ENCODE peak calls at places on chromosome 5, in nine cellular contexts. One of them, this sample, is unnamed.

GRCh38 chr5:153543959-153544470 is 53.5 kb downstream of the GRIA1 start:
- DNase-seq in prostate gland: no peak
- DNase-seq in SK-N-SH: no peak
- DNase-seq in HL-60: no peak
- DNase-seq in HCT116: no peak
- DNase-seq in upper lobe of left lung: no peak
- DNase-seq in GM23338: no peak
- DNase-seq in stomach: no peak
- DNase-seq in H1: no peak
- DNase-seq in this sample: no peak

GRCh38 chr5:119166026-119166425 is 95.1 kb downstream of the DMXL1 start:
- DNase-seq in SK-N-SH: no peak
- DNase-seq in upper lobe of left lung: no peak
- DNase-seq in GM23338: peak
- DNase-seq in prostate gland: no peak
- DNase-seq in stomach: no peak
- DNase-seq in HCT116: no peak
- DNase-seq in HL-60: no peak
- DNase-seq in H1: no peak
- DNase-seq in this sample: no peak

GRCh38 chr5:176784218-176785165 is 25.9 kb upstream of the UNC5A start:
- DNase-seq in GM23338: peak
- DNase-seq in prostate gland: no peak
- DNase-seq in HCT116: peak
- DNase-seq in stomach: no peak
- DNase-seq in HL-60: no peak
- DNase-seq in H1: peak
- DNase-seq in upper lobe of left lung: peak
- DNase-seq in SK-N-SH: no peak
- DNase-seq in this sample: no peak

GRCh38 chr5:64939772-64940510 is 171.2 kb downstream of the CWC27 start:
- DNase-seq in stomach: peak
- DNase-seq in SK-N-SH: no peak
- DNase-seq in prostate gland: peak
- DNase-seq in HCT116: no peak
- DNase-seq in HL-60: no peak
- DNase-seq in H1: peak
- DNase-seq in upper lobe of left lung: peak
- DNase-seq in GM23338: peak
- DNase-seq in this sample: peak

GRCh38 chr5:38807570-38808461 is 38.0 kb upstream of the OSMR start:
- DNase-seq in SK-N-SH: no peak
- DNase-seq in GM23338: no peak
- DNase-seq in HL-60: no peak
- DNase-seq in HCT116: no peak
- DNase-seq in H1: no peak
- DNase-seq in prostate gland: no peak
- DNase-seq in stomach: no peak
- DNase-seq in upper lobe of left lung: no peak
- DNase-seq in this sample: no peak

GRCh38 chr5:95631991-95632675 is 12.2 kb downstream of the GPR150 start:
- DNase-seq in HL-60: no peak
- DNase-seq in SK-N-SH: no peak
- DNase-seq in GM23338: no peak
- DNase-seq in H1: no peak
- DNase-seq in prostate gland: no peak
- DNase-seq in upper lobe of left lung: no peak
- DNase-seq in stomach: no peak
- DNase-seq in HCT116: no peak
- DNase-seq in this sample: peak

GRCh38 chr5:42745856-42746255 is 10.8 kb upstream of the CCDC152 start:
- DNase-seq in stomach: no peak
- DNase-seq in upper lobe of left lung: no peak
- DNase-seq in HCT116: no peak
- DNase-seq in SK-N-SH: no peak
- DNase-seq in GM23338: no peak
- DNase-seq in H1: no peak
- DNase-seq in prostate gland: no peak
- DNase-seq in HL-60: no peak
- DNase-seq in this sample: no peak

GRCh38 chr5:763998-764781 is 20.3 kb downstream of the ZDHHC11B start:
- DNase-seq in prostate gland: no peak
- DNase-seq in upper lobe of left lung: peak
- DNase-seq in GM23338: no peak
- DNase-seq in HL-60: no peak
- DNase-seq in stomach: no peak
- DNase-seq in HCT116: no peak
- DNase-seq in H1: no peak
- DNase-seq in SK-N-SH: peak
- DNase-seq in this sample: no peak

GRCh38 chr5:15023266-15023665 is 151.7 kb upstream of the ANKH start:
- DNase-seq in SK-N-SH: no peak
- DNase-seq in GM23338: no peak
- DNase-seq in stomach: no peak
- DNase-seq in HCT116: no peak
- DNase-seq in prostate gland: no peak
- DNase-seq in upper lobe of left lung: no peak
- DNase-seq in H1: no peak
- DNase-seq in HL-60: no peak
- DNase-seq in this sample: no peak

GRCh38 chr5:134547579-134547978 is 22.1 kb downstream of the JADE2 start:
- DNase-seq in HL-60: no peak
- DNase-seq in GM23338: no peak
- DNase-seq in HCT116: no peak
- DNase-seq in prostate gland: peak
- DNase-seq in stomach: peak
- DNase-seq in H1: no peak
- DNase-seq in upper lobe of left lung: no peak
- DNase-seq in SK-N-SH: no peak
- DNase-seq in this sample: no peak

GRCh38 chr5:87156631-87157030 is 111.1 kb upstream of the RASA1 start:
- DNase-seq in GM23338: no peak
- DNase-seq in upper lobe of left lung: no peak
- DNase-seq in SK-N-SH: no peak
- DNase-seq in prostate gland: no peak
- DNase-seq in H1: no peak
- DNase-seq in HL-60: no peak
- DNase-seq in HCT116: no peak
- DNase-seq in stomach: no peak
- DNase-seq in this sample: no peak

GRCh38 chr5:178058321-178059012 is 54.9 kb upstream of the N4BP3 start:
- DNase-seq in H1: no peak
- DNase-seq in stomach: no peak
- DNase-seq in SK-N-SH: no peak
- DNase-seq in upper lobe of left lung: no peak
- DNase-seq in HL-60: no peak
- DNase-seq in prostate gland: no peak
- DNase-seq in GM23338: no peak
- DNase-seq in HCT116: no peak
- DNase-seq in this sample: no peak

GRCh38 chr5:75441560-75441959 is 69.9 kb downstream of the CERT1 start:
- DNase-seq in prostate gland: no peak
- DNase-seq in HL-60: no peak
- DNase-seq in upper lobe of left lung: no peak
- DNase-seq in GM23338: no peak
- DNase-seq in HCT116: no peak
- DNase-seq in stomach: no peak
- DNase-seq in SK-N-SH: no peak
- DNase-seq in H1: no peak
- DNase-seq in this sample: no peak
- H3K4me3 ChIP-seq in prostate gland: no peak
- H3K4me3 ChIP-seq in HL-60: no peak
- H3K4me3 ChIP-seq in upper lobe of left lung: no peak
- H3K4me3 ChIP-seq in GM23338: no peak
- H3K4me3 ChIP-seq in HCT116: no peak
- H3K4me3 ChIP-seq in stomach: no peak
- H3K4me3 ChIP-seq in SK-N-SH: no peak
- H3K4me3 ChIP-seq in H1: no peak
- H3K4me3 ChIP-seq in this sample: no peak

DNA sequence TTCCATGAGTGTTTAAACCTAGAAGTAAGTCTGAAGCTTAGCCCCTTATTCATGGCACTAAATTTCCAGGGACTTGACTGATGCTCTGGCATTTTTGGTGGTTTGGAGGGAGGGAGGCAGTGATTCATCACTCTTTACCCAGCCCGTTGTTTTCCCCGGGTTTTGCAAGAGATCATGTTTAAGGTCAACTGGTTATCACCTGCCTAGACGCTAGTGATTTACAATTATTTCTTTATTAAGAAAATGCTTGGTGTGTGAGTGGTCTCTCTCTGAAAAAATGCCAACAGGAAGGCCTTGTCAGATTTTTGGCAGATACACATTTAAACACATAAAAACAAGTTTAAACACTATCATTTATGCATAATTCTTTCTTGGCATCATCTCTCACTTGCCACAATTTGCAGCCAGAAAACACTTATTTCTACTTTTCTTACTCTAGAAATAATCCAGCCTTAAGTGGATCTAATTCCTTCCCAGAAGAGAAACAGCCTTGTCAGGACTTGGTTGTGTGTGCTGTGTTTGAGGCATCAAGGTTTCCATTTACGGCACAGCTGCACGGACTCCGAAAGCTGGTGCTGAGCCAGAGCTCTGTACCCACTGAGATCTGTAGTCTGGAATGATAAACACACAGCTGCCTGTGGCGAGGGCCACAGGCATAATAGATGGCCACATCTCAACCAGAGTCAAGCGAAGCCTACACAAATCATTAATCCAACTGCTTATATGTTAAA is 738.0 kb upstream of the ZNF608 start:
- DNase-seq in HL-60: no peak
- DNase-seq in prostate gland: peak
- DNase-seq in H1: no peak
- DNase-seq in HCT116: peak
- DNase-seq in SK-N-SH: peak
- DNase-seq in stomach: peak
- DNase-seq in upper lobe of left lung: no peak
- DNase-seq in GM23338: no peak
- DNase-seq in this sample: peak
- TF ChIP-seq POLR2AphosphoS5 in HL-60: no peak
- TF ChIP-seq POLR2AphosphoS5 in prostate gland: no peak
- TF ChIP-seq POLR2AphosphoS5 in H1: no peak
- TF ChIP-seq POLR2AphosphoS5 in HCT116: no peak
- TF ChIP-seq POLR2AphosphoS5 in SK-N-SH: no peak
- TF ChIP-seq POLR2AphosphoS5 in stomach: peak
- TF ChIP-seq POLR2AphosphoS5 in upper lobe of left lung: no peak
- TF ChIP-seq POLR2AphosphoS5 in GM23338: no peak
- TF ChIP-seq POLR2AphosphoS5 in this sample: peak

GRCh38 chr5:88389248-88390006 is 120.8 kb upstream of the TMEM161B start:
- DNase-seq in HCT116: no peak
- DNase-seq in upper lobe of left lung: no peak
- DNase-seq in GM23338: no peak
- DNase-seq in H1: no peak
- DNase-seq in SK-N-SH: no peak
- DNase-seq in prostate gland: no peak
- DNase-seq in stomach: no peak
- DNase-seq in HL-60: no peak
- DNase-seq in this sample: no peak

GRCh38 chr5:88390007-88390385 is 121.4 kb upstream of the TMEM161B start:
- DNase-seq in GM23338: no peak
- DNase-seq in prostate gland: no peak
- DNase-seq in stomach: no peak
- DNase-seq in SK-N-SH: no peak
- DNase-seq in HCT116: no peak
- DNase-seq in H1: no peak
- DNase-seq in upper lobe of left lung: no peak
- DNase-seq in HL-60: no peak
- DNase-seq in this sample: no peak

GRCh38 chr5:88391116-88391515 is 122.5 kb upstream of the TMEM161B start:
- DNase-seq in upper lobe of left lung: no peak
- DNase-seq in SK-N-SH: no peak
- DNase-seq in HCT116: no peak
- DNase-seq in HL-60: no peak
- DNase-seq in H1: no peak
- DNase-seq in GM23338: no peak
- DNase-seq in prostate gland: no peak
- DNase-seq in stomach: no peak
- DNase-seq in this sample: no peak

GRCh38 chr5:88384901-88385300 is 116.3 kb upstream of the TMEM161B start:
- DNase-seq in GM23338: no peak
- DNase-seq in SK-N-SH: no peak
- DNase-seq in H1: no peak
- DNase-seq in upper lobe of left lung: no peak
- DNase-seq in HCT116: no peak
- DNase-seq in HL-60: no peak
- DNase-seq in prostate gland: no peak
- DNase-seq in stomach: no peak
- DNase-seq in this sample: no peak

DNA sequence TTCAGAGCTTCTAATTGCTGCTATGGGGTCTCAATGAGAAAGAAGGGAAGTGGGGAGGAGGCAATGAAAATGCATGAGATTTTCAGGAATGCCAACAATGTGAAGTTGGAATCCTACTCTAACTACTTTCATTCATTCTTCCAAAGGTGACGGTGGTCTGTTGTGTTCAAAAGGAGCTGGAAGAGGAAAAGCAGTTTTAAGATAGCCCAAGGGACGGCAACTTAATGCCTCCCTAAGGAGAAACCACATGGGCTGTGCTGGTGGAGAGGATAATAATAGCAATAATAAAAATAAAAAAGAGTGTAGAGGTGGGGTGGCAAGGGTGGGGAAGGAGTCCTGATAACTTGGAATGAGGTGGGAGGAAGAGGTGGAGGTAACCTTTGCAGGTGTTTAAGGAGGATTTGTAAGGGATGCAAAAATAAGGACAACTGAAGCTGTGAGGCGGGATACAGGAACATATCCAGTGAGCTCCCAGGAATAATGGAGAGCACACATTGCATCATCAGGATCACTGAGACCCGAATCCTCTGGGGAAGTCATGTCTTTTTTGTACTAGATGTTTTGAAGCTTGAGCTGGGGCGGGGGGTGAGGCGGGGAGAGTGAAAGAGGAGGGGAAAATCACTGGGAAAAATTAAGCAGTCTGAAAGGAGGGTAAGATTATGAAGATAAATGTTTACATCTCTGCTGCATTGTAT is 120.0 kb upstream of the TMEM161B start:
- DNase-seq in HCT116: no peak
- DNase-seq in SK-N-SH: no peak
- DNase-seq in HL-60: no peak
- DNase-seq in GM23338: peak
- DNase-seq in H1: peak
- DNase-seq in upper lobe of left lung: no peak
- DNase-seq in stomach: no peak
- DNase-seq in prostate gland: no peak
- DNase-seq in this sample: no peak
- H3K4me3 ChIP-seq in HCT116: no peak
- H3K4me3 ChIP-seq in SK-N-SH: no peak
- H3K4me3 ChIP-seq in HL-60: no peak
- H3K4me3 ChIP-seq in GM23338: peak
- H3K4me3 ChIP-seq in H1: no peak
- H3K4me3 ChIP-seq in upper lobe of left lung: no peak
- H3K4me3 ChIP-seq in stomach: no peak
- H3K4me3 ChIP-seq in prostate gland: no peak
- H3K4me3 ChIP-seq in this sample: no peak

GRCh38 chr5:172640822-172641358 is at the start of gene NEURL1B:
- DNase-seq in HL-60: peak
- DNase-seq in upper lobe of left lung: peak
- DNase-seq in HCT116: peak
- DNase-seq in GM23338: peak
- DNase-seq in H1: peak
- DNase-seq in SK-N-SH: peak
- DNase-seq in stomach: peak
- DNase-seq in prostate gland: peak
- DNase-seq in this sample: peak
- TF ChIP-seq POLR2AphosphoS5 in HL-60: no peak
- TF ChIP-seq POLR2AphosphoS5 in upper lobe of left lung: no peak
- TF ChIP-seq POLR2AphosphoS5 in HCT116: peak
- TF ChIP-seq POLR2AphosphoS5 in GM23338: peak
- TF ChIP-seq POLR2AphosphoS5 in H1: no peak
- TF ChIP-seq POLR2AphosphoS5 in SK-N-SH: peak
- TF ChIP-seq POLR2AphosphoS5 in stomach: peak
- TF ChIP-seq POLR2AphosphoS5 in prostate gland: peak
- TF ChIP-seq POLR2AphosphoS5 in this sample: peak

This sample was measured in transverse colon.